ENCODE peak calls at places on chromosomes 5 and 9, in four cellular contexts. N is CD4-positive, CD25-positive, alpha-beta regulatory T cell; L is heart right ventricle; V is activated CD8-positive, alpha-beta T cell treated with anti-CD3 and anti-CD28 coated beads for 36 hours. E is an unnamed sample.

GRCh38 chr5:96177303-96177869 is 215.7 kb upstream of the ELL2 start:
- DNase-seq in L (no peak), N (no peak), V (no peak), E (peak; percentile 56)

GRCh38 chr9:106233116-106233515 is 538.8 kb downstream of the TMEM38B start:
- DNase-seq in V (no peak), L (no peak), N (no peak), E (no peak)

GRCh38 chr9:135790850-135791249 is 88.9 kb downstream of the KCNT1 start:
- DNase-seq in N (no peak), V (no peak), L (no peak), E (no peak)

GRCh38 chr9:6733831-6734230 is 23.9 kb upstream of the KDM4C start:
- DNase-seq in L (no peak), V (no peak), N (no peak), E (no peak)

GRCh38 chr5:55307383-55308253 is at the start of the genes DHX29 and MTREX:
- DNase-seq in V (peak; percentile 91), N (peak; percentile 92), L (peak; percentile 94), E (peak; percentile 80)

GRCh38 chr5:100446879-100447278 is 88.3 kb upstream of the FAM174A start:
- DNase-seq in L (no peak), N (no peak), V (no peak), E (no peak)

GRCh38 chr5:55226934-55227737 is at the start of gene MCIDAS:
- DNase-seq in V (peak; percentile 84), N (no peak), L (no peak), E (peak; percentile 74)

GRCh38 chr9:70285981-70286616 is 27.3 kb downstream of the SMC5 start:
- DNase-seq in V (no peak), N (no peak), L (no peak), E (no peak)

GRCh38 chr5:149610583-149611250 is 29.4 kb downstream of the ARHGEF37 start:
- DNase-seq in L (no peak), V (no peak), N (no peak), E (no peak)

GRCh38 chr5:68330564-68330963 is 115.0 kb downstream of the PIK3R1 start:
- DNase-seq in V (no peak), L (no peak), N (no peak), E (no peak)

GRCh38 chr9:122263699-122264349 is 816 bp downstream of the RBM18 start:
- DNase-seq in L (no peak), V (peak; percentile 2), N (no peak), E (peak; percentile 50)

GRCh38 chr9:6827370-6827949 is 69.7 kb downstream of the KDM4C start:
- DNase-seq in L (no peak), N (peak; percentile 28), V (peak; percentile 56), E (peak; percentile 66)